ENCODE peak calls at places on chromosomes 1 and 21, in seven cellular contexts. K, J, W, Z, R, Y and M are unnamed samples.

GRCh38 chr21:34113842-34114241 is 40.5 kb downstream of the MRPS6 start:
- DNase-seq in Z (no peak), R (no peak), K (no peak), Y (no peak), W (no peak), J (no peak), M (no peak)

GRCh38 chr1:7560128-7560527 is 211.0 kb upstream of the VAMP3 start:
- DNase-seq in Z (no peak), J (no peak), K (no peak), W (no peak), Y (no peak), R (no peak), M (no peak)

GRCh38 chr1:64505944-64506658 is 36.2 kb downstream of the CACHD1 start:
- DNase-seq in R (no peak), Y (peak), Z (no peak), J (peak), W (no peak), K (no peak), M (no peak)

GRCh38 chr1:89953929-89954328 is 41.0 kb upstream of the ZNF326 start:
- DNase-seq in W (no peak), Y (no peak), R (no peak), K (no peak), Z (no peak), J (no peak), M (no peak)

GRCh38 chr1:169031566-169032224 is 74.8 kb upstream of the ATP1B1 start:
- DNase-seq in J (no peak), K (no peak), Z (no peak), Y (no peak), W (no peak), R (peak), M (no peak)

GRCh38 chr1:22376001-22376400 is 75.7 kb upstream of the ZBTB40 start:
- DNase-seq in K (no peak), W (no peak), J (no peak), Y (no peak), R (no peak), Z (no peak), M (no peak)

GRCh38 chr21:26964379-26964778 is 2.5 kb downstream of the ADAMTS5 start:
- DNase-seq in R (peak), Y (no peak), J (no peak), K (no peak), Z (peak), W (no peak), M (no peak)

GRCh38 chr1:242523968-242524570 is 428 bp downstream of the PLD5 start:
- DNase-seq in R (peak), Z (peak), Y (peak), J (no peak), K (peak), W (no peak), M (no peak)

GRCh38 chr1:19006000-19006399 is 49.5 kb upstream of the IFFO2 start:
- DNase-seq in Y (no peak), W (no peak), R (no peak), K (no peak), Z (no peak), J (no peak), M (no peak)

GRCh38 chr1:117093091-117093534 is 28.4 kb downstream of the TRIM45 start:
- DNase-seq in Y (no peak), K (peak), J (no peak), Z (no peak), W (peak), R (peak), M (peak)

GRCh38 chr21:42120056-42120903 is 49.2 kb downstream of the UMODL1 start:
- DNase-seq in R (no peak), W (no peak), Y (no peak), K (no peak), Z (no peak), J (no peak), M (no peak)

GRCh38 chr1:64745986-64746940 is 1.4 kb downstream of the RAVER2 start:
- DNase-seq in R (no peak), Y (no peak), K (no peak), Z (no peak), J (no peak), W (no peak), M (no peak)

GRCh38 chr1:203323587-203323986 is 18.3 kb downstream of the BTG2 start:
- DNase-seq in R (no peak), K (no peak), W (no peak), Y (no peak), J (no peak), Z (no peak), M (no peak)

GRCh38 chr1:203325418-203326091 is 20.2 kb downstream of the BTG2 start:
- DNase-seq in J (no peak), W (no peak), R (no peak), Y (peak), Z (peak), K (no peak), M (no peak)

GRCh38 chr1:203326830-203327683 is 21.7 kb downstream of the BTG2 start:
- DNase-seq in Y (peak), W (peak), K (peak), J (peak), R (peak), Z (peak), M (no peak)

GRCh38 chr1:203324103-203325003 is 19.0 kb downstream of the BTG2 start:
- DNase-seq in R (no peak), W (no peak), K (no peak), Z (no peak), J (peak), Y (no peak), M (no peak)

GRCh38 chr1:203325004-203325417 is 19.7 kb downstream of the BTG2 start:
- DNase-seq in R (no peak), Y (peak), J (peak), K (no peak), Z (no peak), W (no peak), M (no peak)
- H3K4me3 ChIP-seq in R (no peak), Y (peak), J (peak), K (no peak), Z (no peak), W (no peak), M (no peak)

GRCh38 chr1:72184099-72184695 is 98.1 kb downstream of the NEGR1 start:
- DNase-seq in J (no peak), K (peak), Y (no peak), Z (no peak), W (no peak), R (no peak), M (no peak)

GRCh38 chr1:72182859-72183258 is 99.5 kb downstream of the NEGR1 start:
- DNase-seq in Z (no peak), R (no peak), Y (no peak), J (no peak), W (no peak), K (no peak), M (no peak)

DNA sequence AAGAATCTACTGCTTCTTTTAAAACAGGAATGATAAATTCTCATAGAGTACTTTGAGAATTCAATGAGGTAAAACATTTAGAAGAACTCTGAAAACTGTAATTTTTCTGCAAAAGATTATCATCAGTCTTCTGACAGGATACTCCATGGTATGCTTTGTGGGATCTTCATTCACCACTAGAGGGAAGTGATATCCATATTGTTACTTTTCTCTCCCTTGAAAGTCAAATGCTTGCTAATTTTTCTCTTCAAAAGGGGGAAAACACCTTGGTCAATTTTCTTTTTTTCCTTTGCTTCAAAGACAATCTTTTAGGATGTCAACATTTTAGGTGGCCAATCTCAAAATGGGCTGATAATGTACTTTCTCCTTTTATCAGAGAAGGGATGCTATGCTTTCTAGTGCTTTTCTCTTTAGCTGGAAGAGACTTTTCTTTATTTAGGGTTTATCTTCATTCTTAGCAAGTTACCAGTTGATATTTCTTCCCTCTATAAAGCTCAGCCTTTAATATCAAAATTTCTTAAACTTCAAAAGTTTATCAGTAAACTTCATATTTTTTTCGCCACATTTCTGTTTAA is 95.5 kb downstream of the NEGR1 start:
- DNase-seq in W (no peak), Z (no peak), Y (no peak), K (peak), J (no peak), R (peak), M (no peak)
- TF ChIP-seq CTCF in W (peak), Z (peak), Y (peak), K (peak), J (no peak), R (peak), M (peak)

DNA sequence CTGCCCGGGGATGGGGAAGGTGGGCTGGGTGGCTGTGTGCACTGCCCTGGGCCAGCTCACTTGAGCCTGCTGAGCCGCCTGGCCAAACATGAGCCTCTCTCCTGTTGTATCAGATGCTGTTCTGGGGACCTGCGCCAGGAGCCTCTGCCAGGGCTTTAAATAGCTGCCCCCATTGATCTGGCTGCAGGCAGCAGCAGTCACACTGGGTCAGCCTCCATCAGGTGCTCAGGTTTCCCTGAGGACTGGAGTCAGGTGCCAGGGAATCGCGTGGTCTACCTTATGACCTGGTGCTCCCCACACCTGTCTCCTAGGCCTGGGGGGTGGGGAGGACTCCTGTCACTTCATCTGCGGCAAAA is 700 bp upstream of the CCDC28B start:
- DNase-seq in R (no peak), W (no peak), Z (peak), J (no peak), K (no peak), Y (no peak), M (no peak)
- H3K4me3 ChIP-seq in R (peak), W (peak), Z (no peak), J (peak), K (no peak), Y (peak), M (peak)

GRCh38 chr1:54240741-54241335 is 40.9 kb downstream of the MRPL37 start:
- DNase-seq in J (no peak), Y (no peak), W (no peak), Z (no peak), K (no peak), R (no peak), M (no peak)
- TF ChIP-seq CTCF in J (no peak), Y (no peak), W (no peak), Z (no peak), K (no peak), R (no peak), M (no peak)

GRCh38 chr1:156386949-156387898 is 18.2 kb downstream of the RHBG start:
- DNase-seq in Y (no peak), K (no peak), W (no peak), J (no peak), Z (no peak), R (no peak), M (no peak)
- H3K4me3 ChIP-seq in Y (no peak), K (no peak), W (no peak), J (no peak), Z (no peak), R (no peak), M (no peak)

DNA sequence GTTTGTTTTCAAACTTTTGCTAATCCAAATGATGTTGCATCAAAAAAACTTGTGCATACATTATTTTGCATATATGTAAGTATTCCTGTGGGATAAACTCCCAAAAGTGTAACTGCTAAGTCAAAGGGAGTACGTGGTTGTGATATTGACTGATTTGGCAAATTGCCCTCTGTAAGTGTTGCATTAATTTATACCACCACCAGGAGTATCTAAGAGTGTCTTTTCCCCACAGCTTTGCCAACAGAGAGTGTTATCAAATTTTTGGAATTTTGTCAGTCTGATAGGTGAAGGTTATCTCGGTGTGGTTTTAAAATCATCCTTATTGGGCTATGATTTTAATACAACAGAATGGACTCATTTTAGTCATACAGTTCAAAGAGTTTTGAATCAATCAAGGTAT is 30.1 kb upstream of the PARP1 start:
- DNase-seq in Z (no peak), W (no peak), K (peak), J (no peak), Y (no peak), R (peak), M (no peak)
- TF ChIP-seq CTCF in Z (no peak), W (no peak), K (peak), J (peak), Y (no peak), R (peak), M (no peak)

GRCh38 chr1:26318338-26319064 is 743 bp downstream of the CD52 start:
- DNase-seq in Y (no peak), K (no peak), J (peak), W (no peak), R (no peak), Z (no peak), M (no peak)
- H3K4me3 ChIP-seq in Y (no peak), K (no peak), J (peak), W (no peak), R (no peak), Z (no peak), M (no peak)

GRCh38 chr1:96075704-96076455 is 645.7 kb upstream of the PTBP2 start:
- DNase-seq in Z (no peak), K (peak), J (no peak), Y (no peak), R (no peak), W (no peak), M (no peak)

GRCh38 chr1:96076589-96076988 is 645.0 kb upstream of the PTBP2 start:
- DNase-seq in W (no peak), R (no peak), Y (no peak), Z (no peak), J (no peak), K (no peak), M (no peak)

GRCh38 chr1:96080925-96081324 is 640.7 kb upstream of the PTBP2 start:
- DNase-seq in J (no peak), Z (no peak), Y (peak), K (peak), R (no peak), W (no peak), M (no peak)
- TF ChIP-seq CTCF in J (no peak), Z (no peak), Y (peak), K (peak), R (no peak), W (no peak), M (peak)

GRCh38 chr1:201480231-201481003 is 11.4 kb upstream of the PHLDA3 start:
- DNase-seq in Y (peak), Z (peak), W (peak), J (peak), R (peak), K (no peak), M (no peak)
- H3K4me3 ChIP-seq in Y (peak), Z (peak), W (peak), J (peak), R (peak), K (no peak), M (peak)

DNA sequence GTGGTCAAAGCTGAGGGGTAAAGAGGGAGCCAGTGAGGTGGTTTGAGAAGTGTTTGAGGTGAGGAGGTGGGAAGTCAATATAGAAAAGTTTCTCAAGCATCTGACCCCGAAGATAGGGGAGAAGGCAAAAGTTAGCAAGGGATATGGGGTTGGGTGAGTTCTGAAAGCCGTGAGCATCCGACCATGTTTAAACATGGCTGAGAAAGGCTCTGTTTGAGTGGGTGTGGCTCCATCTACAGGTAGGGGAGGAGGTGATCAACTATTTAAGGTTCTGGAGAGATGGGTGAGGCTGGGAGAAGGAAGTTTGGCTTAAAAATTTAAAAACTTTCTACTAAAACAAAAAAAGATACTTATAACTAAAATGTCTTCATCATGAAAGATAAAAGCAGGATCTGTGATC is 273.8 kb downstream of the KCNJ6 start:
- DNase-seq in J (peak), R (no peak), Y (peak), K (no peak), Z (no peak), W (no peak), M (no peak)
- TF ChIP-seq CTCF in J (peak), R (peak), Y (peak), K (no peak), Z (peak), W (peak), M (peak)